ENCODE peak calls at places on chromosomes 1 and 21, in five cellular contexts. J is non-pigmented ciliary epithelial cell, F is ELR, S is fibroblast of mammary gland, X is fibroblast of the conjunctiva. U is an unnamed sample.

GRCh38 chr1:30762152-30762930 is 4.8 kb upstream of the LAPTM5 start:
- DNase-seq in J (no peak), F (no peak), S (no peak), X (no peak), U (no peak)

GRCh38 chr1:232300461-232300860 is 329.5 kb downstream of the SIPA1L2 start:
- DNase-seq in J (no peak), F (no peak), S (no peak), X (no peak), U (no peak)

GRCh38 chr1:221117548-221117951 is 238.3 kb downstream of the HLX start:
- DNase-seq in J (peak), F (peak), S (peak), X (peak), U (no peak)

GRCh38 chr1:206809504-206810084 is 37.3 kb upstream of the IL10 start:
- DNase-seq in J (no peak), F (peak), S (peak), X (no peak), U (no peak)

GRCh38 chr21:44911384-44912157 is 9.1 kb downstream of the ITGB2 start:
- DNase-seq in J (no peak), F (no peak), S (no peak), X (no peak), U (peak)

GRCh38 chr1:152461544-152461943 is 47.5 kb upstream of the CRNN start:
- DNase-seq in J (peak), F (peak), S (peak), X (peak), U (peak)

GRCh38 chr1:44322367-44322766 is 32.7 kb downstream of the ERI3 start:
- DNase-seq in J (no peak), F (no peak), S (no peak), X (no peak), U (no peak)

GRCh38 chr1:152185544-152186391 is 26.7 kb upstream of the RPTN start:
- DNase-seq in J (no peak), F (peak), S (peak), X (peak), U (no peak)

GRCh38 chr1:112386786-112387346 is 9.1 kb upstream of the CTTNBP2NL start:
- DNase-seq in J (no peak), F (no peak), S (no peak), X (no peak), U (no peak)

GRCh38 chr1:218847966-218848365 is 325.7 kb upstream of the LYPLAL1 start:
- DNase-seq in J (no peak), F (no peak), S (peak), X (no peak), U (no peak)

GRCh38 chr1:2587071-2587859 is 688 bp downstream of the PRXL2B start:
- DNase-seq in J (no peak), F (peak), S (peak), X (no peak), U (peak)

GRCh38 chr1:90721210-90722194 is 4.4 kb upstream of the BARHL2 start:
- DNase-seq in J (no peak), F (peak), S (peak), X (peak), U (no peak)

GRCh38 chr1:154453577-154454352 is 48.3 kb upstream of the TDRD10 start:
- DNase-seq in J (no peak), F (peak), S (peak), X (peak), U (no peak)

GRCh38 chr1:25647863-25648262 is 31.3 kb downstream of the MAN1C1 start:
- DNase-seq in J (no peak), F (no peak), S (no peak), X (no peak), U (no peak)

GRCh38 chr1:7406641-7407546 is 364.2 kb upstream of the VAMP3 start:
- DNase-seq in J (no peak), F (no peak), S (no peak), X (no peak), U (no peak)

GRCh38 chr1:182841368-182841988 is 2.3 kb downstream of the DHX9 start:
- DNase-seq in J (no peak), F (peak), S (peak), X (no peak), U (no peak)

GRCh38 chr1:245298781-245299180 is 144.0 kb downstream of the KIF26B start:
- DNase-seq in J (no peak), F (no peak), S (peak), X (peak), U (no peak)

GRCh38 chr1:91020967-91021685 is 709 bp downstream of the ZNF644 start:
- DNase-seq in J (no peak), F (peak), S (peak), X (peak), U (peak)

GRCh38 chr1:115300087-115300856 is 37.8 kb downstream of the NGF start:
- DNase-seq in J (no peak), F (peak), S (peak), X (peak), U (no peak)